ENCODE peak calls at places on chromosomes 6 and 20, in nine cellular contexts. W is activated CD4-positive, alpha-beta T cell treated with anti-CD3 and anti-CD28 coated beads for 36 hours; T is NCI-H774; U is NCI-H1105; H is NCI-H1436; P is left kidney; K is activated CD4-positive, alpha-beta memory T cell treated with anti-CD3 and anti-CD28 coated beads for 36 hours; E is lower lobe of right lung; C is astrocyte of the cerebellum. V is an unnamed sample.

GRCh38 chr20:32484221-32485125 is 100.7 kb downstream of the NOL4L start:
- DNase-seq in W (peak), T (peak), U (peak), H (no peak), P (peak), K (peak), E (peak), C (no peak), V (no peak)

GRCh38 chr6:119340766-119341487 is 8.6 kb downstream of the MAN1A1 start:
- DNase-seq in W (no peak), T (no peak), U (no peak), H (no peak), P (no peak), K (no peak), E (no peak), C (no peak), V (no peak)

GRCh38 chr6:14964486-14964885 is 281.4 kb upstream of the JARID2 start:
- DNase-seq in W (no peak), T (no peak), U (no peak), H (no peak), P (peak), K (no peak), E (no peak), C (no peak), V (no peak)

GRCh38 chr6:150453357-150453756 is 84.5 kb downstream of the IYD start:
- DNase-seq in W (no peak), T (no peak), U (no peak), H (no peak), P (no peak), K (no peak), E (no peak), C (no peak), V (no peak)

GRCh38 chr6:53723331-53723730 is 57.8 kb upstream of the KLHL31 start:
- DNase-seq in W (no peak), T (no peak), U (no peak), H (no peak), P (no peak), K (no peak), E (no peak), C (no peak), V (no peak)

GRCh38 chr20:39850236-39850635 is 838.8 kb downstream of the MAFB start:
- DNase-seq in W (no peak), T (no peak), U (no peak), H (no peak), P (no peak), K (no peak), E (no peak), C (no peak), V (no peak)

GRCh38 chr6:143060806-143061596 is at the start of gene AIG1:
- DNase-seq in W (peak), T (peak), U (peak), H (peak), P (peak), K (peak), E (no peak), C (no peak), V (peak)

GRCh38 chr20:57301026-57301425 is 28.6 kb upstream of the SPO11 start:
- DNase-seq in W (no peak), T (no peak), U (no peak), H (no peak), P (peak), K (no peak), E (no peak), C (no peak), V (no peak)

GRCh38 chr6:97524846-97525245 is 241.8 kb upstream of the MMS22L start:
- DNase-seq in W (no peak), T (peak), U (no peak), H (no peak), P (peak), K (no peak), E (no peak), C (peak), V (no peak)

GRCh38 chr20:51142448-51142847 is 119.5 kb upstream of the KCNG1 start:
- DNase-seq in W (no peak), T (no peak), U (no peak), H (no peak), P (peak), K (no peak), E (no peak), C (no peak), V (no peak)